ENCODE peak calls at places on chromosomes 2 and 18, in eight cellular contexts. F, J, U, M, N, B, L and K are unnamed samples.

GRCh38 chr2:137952586-137953129 is 11.6 kb upstream of the HNMT start:
- DNase-seq in F (peak), J (no peak), U (no peak), M (no peak), N (no peak), B (no peak), L (no peak), K (no peak)

GRCh38 chr2:9692392-9693137 is 61.8 kb upstream of the YWHAQ start:
- DNase-seq in F (no peak), J (no peak), U (no peak), M (no peak), N (no peak), B (no peak), L (peak), K (no peak)

GRCh38 chr2:8630676-8631464 is 51.0 kb upstream of the ID2 start:
- DNase-seq in F (no peak), J (no peak), U (no peak), M (no peak), N (no peak), B (no peak), L (peak), K (no peak)

GRCh38 chr2:168231609-168232241 is 15.7 kb downstream of the STK39 start:
- DNase-seq in F (no peak), J (no peak), U (no peak), M (no peak), N (no peak), B (no peak), L (no peak), K (no peak)

GRCh38 chr2:2898744-2899143 is 478.9 kb downstream of the EIPR1 start:
- DNase-seq in F (no peak), J (no peak), U (no peak), M (no peak), N (no peak), B (no peak), L (no peak), K (no peak)

GRCh38 chr2:11753452-11753885 is 7.0 kb downstream of the LPIN1 start:
- DNase-seq in F (peak), J (no peak), U (no peak), M (peak), N (no peak), B (no peak), L (no peak), K (no peak)

GRCh38 chr2:208025814-208026184 is 472 bp upstream of the PLEKHM3 start:
- DNase-seq in F (no peak), J (no peak), U (no peak), M (no peak), N (peak), B (no peak), L (no peak), K (no peak)

GRCh38 chr18:49050462-49050861 is 99.7 kb upstream of the SMAD7 start:
- DNase-seq in F (no peak), J (no peak), U (no peak), M (peak), N (no peak), B (no peak), L (no peak), K (no peak)

GRCh38 chr2:15673919-15674636 is 82.4 kb downstream of the DDX1 start:
- DNase-seq in F (no peak), J (no peak), U (no peak), M (no peak), N (no peak), B (no peak), L (no peak), K (no peak)

GRCh38 chr2:23707096-23707495 is 219.8 kb downstream of the ATAD2B start:
- DNase-seq in F (no peak), J (no peak), U (no peak), M (no peak), N (no peak), B (no peak), L (no peak), K (no peak)

GRCh38 chr2:120435671-120436459 is 89.9 kb downstream of the INHBB start:
- DNase-seq in F (no peak), J (no peak), U (no peak), M (no peak), N (no peak), B (no peak), L (no peak), K (no peak)

GRCh38 chr2:12261993-12262680 is 454.6 kb upstream of the TRIB2 start:
- DNase-seq in F (no peak), J (no peak), U (no peak), M (no peak), N (no peak), B (no peak), L (no peak), K (no peak)

GRCh38 chr2:12702661-12703121 is 14.0 kb upstream of the TRIB2 start:
- DNase-seq in F (no peak), J (no peak), U (peak), M (no peak), N (no peak), B (no peak), L (no peak), K (no peak)

GRCh38 chr2:230503798-230504197 is 87.8 kb downstream of the SP100 start:
- DNase-seq in F (no peak), J (no peak), U (no peak), M (no peak), N (no peak), B (no peak), L (no peak), K (no peak)